ENCODE peak calls at places on chromosomes 1 and 21, in ten cellular contexts. U is cardiac muscle cell, L is right lobe of liver, T is IMR-90, E is endothelial cell of umbilical vein, A is heart left ventricle, R is Panc1, W is small intestine, Y is left ventricle myocardium inferior, H is hepatocyte. I is an unnamed sample.

GRCh38 chr1:171345536-171345935 is 31.6 kb downstream of the FMO4 start:
- DNase-seq in T (no peak), L (no peak), E (no peak), H (no peak), U (no peak), A (no peak), R (no peak), W (no peak), Y (no peak), I (no peak)

GRCh38 chr21:34736116-34736870 is 67.5 kb downstream of the CLIC6 start:
- DNase-seq in U (no peak), H (no peak), Y (no peak), T (peak; percentile 44), E (no peak), A (no peak), R (no peak), W (no peak), L (no peak), I (no peak)

GRCh38 chr1:185238447-185238846 is 78.6 kb downstream of the IVNS1ABP start:
- DNase-seq in Y (no peak), A (no peak), H (no peak), E (no peak), R (no peak), W (peak; percentile 11), T (peak; percentile 47), L (no peak), U (no peak), I (no peak)

GRCh38 chr1:223106856-223107255 is 36.2 kb downstream of the TLR5 start:
- DNase-seq in A (peak; percentile 53), H (no peak), Y (no peak), L (no peak), U (no peak), W (no peak), E (peak; percentile 56), R (no peak), T (no peak), I (no peak)

GRCh38 chr21:36516271-36516670 is 36.3 kb upstream of the CLDN14 start:
- DNase-seq in H (no peak), L (no peak), W (no peak), T (no peak), R (no peak), E (no peak), A (no peak), Y (no peak), U (no peak), I (no peak)

GRCh38 chr1:24425446-24425845 is 9.8 kb downstream of the NIPAL3 start:
- DNase-seq in W (peak; percentile 77), A (no peak), T (no peak), L (no peak), E (no peak), H (no peak), R (no peak), Y (no peak), U (no peak), I (no peak)

GRCh38 chr1:21511579-21512522 is 2.6 kb downstream of the ALPL start:
- DNase-seq in T (peak; percentile 96), H (peak; percentile 45), R (no peak), E (no peak), U (no peak), W (no peak), Y (peak; percentile 62), L (no peak), A (peak; percentile 64), I (no peak)

GRCh38 chr1:78143152-78143551 is 97.4 kb downstream of the GIPC2 start:
- DNase-seq in E (no peak), A (no peak), H (no peak), R (no peak), Y (no peak), W (peak; percentile 51), L (no peak), T (no peak), U (no peak), I (no peak)

GRCh38 chr1:1346501-1346890 is 2.7 kb downstream of the DVL1 start:
- DNase-seq in T (no peak), E (no peak), R (no peak), U (no peak), Y (no peak), L (no peak), A (no peak), H (no peak), W (no peak), I (peak; percentile 54)

GRCh38 chr1:1343811-1344421 is 5.3 kb downstream of the DVL1 start:
- DNase-seq in Y (no peak), L (peak; percentile 91), T (no peak), E (no peak), H (no peak), A (no peak), U (no peak), R (no peak), W (no peak), I (no peak)

GRCh38 chr1:1345384-1345783 is 3.8 kb downstream of the DVL1 start:
- DNase-seq in H (no peak), A (no peak), Y (no peak), W (no peak), L (no peak), E (no peak), T (no peak), U (no peak), R (no peak), I (peak; percentile 82)

GRCh38 chr1:1345860-1346500 is 3.2 kb downstream of the DVL1 start:
- DNase-seq in H (no peak), Y (no peak), A (no peak), E (no peak), U (no peak), R (no peak), L (no peak), W (no peak), T (no peak), I (no peak)

DNA sequence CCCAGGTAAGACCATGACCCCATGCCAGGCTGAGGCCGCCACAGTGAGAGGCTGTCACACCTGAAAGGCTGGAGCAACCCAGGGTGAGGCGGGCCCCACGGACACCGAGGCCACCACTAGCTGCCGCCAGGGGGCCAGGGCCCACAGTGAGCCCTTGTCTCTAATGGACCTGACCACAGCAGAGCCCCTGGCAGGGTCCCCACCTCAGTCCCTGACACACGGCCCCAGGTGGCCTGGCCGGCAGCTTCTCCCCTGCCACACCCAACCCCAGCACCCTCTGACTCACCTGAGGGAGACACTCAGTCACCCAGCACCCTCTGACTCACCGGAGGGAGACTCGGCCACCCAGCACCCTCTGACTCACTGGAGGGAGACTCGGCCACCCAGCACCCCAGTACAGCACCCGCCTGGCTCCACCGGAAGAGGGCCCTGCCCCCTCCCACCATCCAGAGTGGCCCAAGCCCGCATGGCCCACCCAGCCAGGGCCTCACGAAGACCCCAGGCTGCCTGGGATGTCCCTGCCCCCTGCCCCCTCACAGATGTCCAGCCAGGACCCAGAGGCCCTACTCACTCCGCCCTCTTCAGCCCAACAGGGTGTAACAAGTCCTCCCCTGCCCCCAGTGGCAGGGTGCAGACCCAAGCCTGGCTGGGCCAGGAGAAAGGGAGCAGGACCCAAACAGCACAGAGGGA is 4.4 kb downstream of the DVL1 start:
- DNase-seq in H (peak; percentile 77), E (no peak), T (peak; percentile 69), U (peak; percentile 50), Y (no peak), L (no peak), R (peak; percentile 84), W (peak; percentile 90), A (no peak), I (peak; percentile 97)
- H3K27ac ChIP-seq in H (peak overlapping the region; percentile 27), E (no peak overlapping the region), T (peak overlapping the region; percentile 10), U (no peak overlapping the region), Y (no peak overlapping the region), L (peak overlapping the region; percentile 49), R (peak overlapping the region; percentile 93), W (peak overlapping the region; percentile 83), A (no peak overlapping the region), I (peak overlapping the region; percentile 98)

GRCh38 chr1:9902060-9902452 is 8.0 kb downstream of the CTNNBIP1 start:
- DNase-seq in Y (no peak), H (no peak), U (no peak), E (no peak), W (no peak), L (no peak), T (no peak), R (no peak), A (no peak), I (no peak)

GRCh38 chr1:9901148-9902059 is 8.7 kb downstream of the CTNNBIP1 start:
- DNase-seq in W (peak; percentile 76), U (peak; percentile 24), E (no peak), R (no peak), A (peak; percentile 59), L (peak; percentile 78), H (no peak), T (no peak), Y (peak; percentile 75), I (no peak)

GRCh38 chr1:9903801-9904527 is 6.1 kb downstream of the CTNNBIP1 start:
- DNase-seq in L (no peak), U (no peak), Y (no peak), T (no peak), R (no peak), A (no peak), W (no peak), H (no peak), E (no peak), I (no peak)

GRCh38 chr1:9904571-9904970 is 5.5 kb downstream of the CTNNBIP1 start:
- DNase-seq in E (no peak), U (no peak), H (no peak), R (no peak), L (no peak), W (no peak), T (peak; percentile 54), Y (no peak), A (no peak), I (no peak)

DNA sequence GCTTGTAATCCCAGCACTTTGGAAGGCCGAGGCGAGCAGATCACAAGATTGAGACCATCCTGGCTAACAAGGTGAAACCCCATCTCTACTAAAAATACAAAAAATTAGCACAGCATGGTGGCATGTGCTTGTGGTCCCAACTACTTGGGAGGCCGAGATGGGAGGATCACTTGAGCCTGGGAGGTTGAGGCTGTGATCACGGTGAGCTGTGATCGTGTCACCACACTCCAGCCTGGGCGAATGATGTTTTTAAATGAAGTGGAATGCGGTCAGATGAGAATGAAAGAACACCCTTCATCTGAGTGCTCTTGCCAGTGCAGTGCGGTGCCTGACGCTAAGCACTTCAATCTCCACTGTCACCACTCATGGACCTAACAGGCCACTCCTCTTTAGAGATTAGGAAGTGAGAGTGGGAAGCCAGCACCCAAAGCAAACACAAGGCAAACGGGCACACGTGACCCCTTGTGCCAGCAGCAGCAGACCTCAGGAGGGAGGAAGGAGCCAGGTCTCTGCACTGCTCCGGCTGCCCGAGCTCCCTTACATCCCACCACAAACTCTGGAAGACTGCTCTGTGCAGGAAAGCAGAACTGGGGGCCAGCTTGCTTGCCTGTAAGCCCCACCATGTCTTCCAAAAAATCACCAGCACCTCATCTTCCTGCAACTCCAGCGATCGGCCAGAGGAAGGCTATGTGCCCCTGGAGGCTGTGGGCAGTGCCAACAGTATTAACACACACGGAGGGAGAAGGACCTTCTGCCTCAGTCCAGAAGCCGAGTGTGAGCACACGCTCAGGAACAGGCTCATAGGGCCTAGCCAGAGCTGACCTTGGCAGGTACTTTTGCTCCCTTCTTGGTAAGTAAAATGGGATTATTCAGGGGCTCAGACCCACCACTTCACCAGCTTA is 9.7 kb downstream of the CTNNBIP1 start:
- DNase-seq in E (peak; percentile 29), U (peak; percentile 87), R (no peak), T (no peak), L (peak; percentile 91), W (peak; percentile 87), A (peak; percentile 83), Y (peak; percentile 79), H (peak; percentile 73), I (no peak)
- H3K4me1 ChIP-seq in E (peaks cover 3% of the 10 kb centered on the region), U (peaks cover 32% of the 10 kb centered on the region), R (peaks cover 32% of the 10 kb centered on the region), T (peaks cover 3% of the 10 kb centered on the region), L (no peaks in the 10 kb centered on the region), W (peaks cover 9% of the 10 kb centered on the region), A (no peaks in the 10 kb centered on the region), Y (peaks cover 73% of the 10 kb centered on the region), H (no peaks in the 10 kb centered on the region), I (peaks cover 21% of the 10 kb centered on the region)

GRCh38 chr1:157197906-157198435 is 59.8 kb upstream of the ETV3 start:
- DNase-seq in H (no peak), W (peak; percentile 8), Y (no peak), L (no peak), T (no peak), R (no peak), A (no peak), E (no peak), U (no peak), I (no peak)
- H3K27ac ChIP-seq in H (peak overlapping the region; percentile 65), W (no peak overlapping the region), Y (no peak overlapping the region), L (no peak overlapping the region), T (no peak overlapping the region), R (no peak overlapping the region), A (no peak overlapping the region), E (no peak overlapping the region), U (no peak overlapping the region), I (no peak overlapping the region)

GRCh38 chr1:113809651-113810602 is 2.3 kb downstream of the RSBN1 start:
- DNase-seq in L (no peak), T (peak; percentile 50), W (peak; percentile 85), R (no peak), E (peak; percentile 75), U (no peak), H (peak; percentile 72), Y (no peak), A (no peak), I (no peak)
- H3K4me1 ChIP-seq in L (no peaks in the 10 kb centered on the region), T (peaks cover 6% of the 10 kb centered on the region), W (peaks cover 3% of the 10 kb centered on the region), R (peaks cover 13% of the 10 kb centered on the region), E (peaks cover 28% of the 10 kb centered on the region), U (peaks cover 13% of the 10 kb centered on the region), H (peaks cover 10% of the 10 kb centered on the region), Y (peaks cover 60% of the 10 kb centered on the region), A (peaks cover 7% of the 10 kb centered on the region), I (peaks cover 20% of the 10 kb centered on the region)